ENCODE peak calls at places on chromosomes 3 and 15, in nine cellular contexts. P, Z, X, R, I, S, F, K and C are unnamed samples.

GRCh38 chr15:66171891-66172290 is 81.7 kb downstream of the MEGF11 start:
- DNase-seq in P (no peak), Z (no peak), X (peak; percentile 47), R (no peak), I (no peak), S (no peak), F (no peak), K (no peak), C (no peak)

GRCh38 chr3:25460751-25461150 is 32.7 kb downstream of the RARB start:
- DNase-seq in P (no peak), Z (no peak), X (no peak), R (no peak), I (no peak), S (no peak), F (no peak), K (no peak), C (no peak)

GRCh38 chr15:79492065-79492464 is 59.9 kb downstream of the MINAR1 start:
- DNase-seq in P (no peak), Z (no peak), X (no peak), R (no peak), I (no peak), S (no peak), F (no peak), K (no peak), C (no peak)

GRCh38 chr15:101521563-101521962 is 32.1 kb upstream of the PCSK6 start:
- DNase-seq in P (no peak), Z (no peak), X (no peak), R (no peak), I (no peak), S (no peak), F (no peak), K (no peak), C (no peak)

GRCh38 chr3:141387446-141388030 is 19.2 kb downstream of the ZBTB38 start:
- DNase-seq in P (no peak), Z (no peak), X (no peak), R (no peak), I (no peak), S (no peak), F (no peak), K (no peak), C (no peak)

GRCh38 chr15:74383695-74384565 is 16.5 kb upstream of the CYP11A1 start:
- DNase-seq in P (no peak), Z (peak; percentile 44), X (peak; percentile 37), R (no peak), I (no peak), S (no peak), F (no peak), K (peak; percentile 33), C (peak; percentile 78)

GRCh38 chr3:62817678-62818077 is 57.5 kb downstream of the CADPS start:
- DNase-seq in P (no peak), Z (no peak), X (no peak), R (no peak), I (no peak), S (no peak), F (no peak), K (no peak), C (no peak)

GRCh38 chr3:53525765-53526761 is 31.7 kb downstream of the CACNA1D start:
- DNase-seq in P (peak; percentile 79), Z (no peak), X (no peak), R (peak; percentile 36), I (no peak), S (no peak), F (no peak), K (no peak), C (no peak)

GRCh38 chr3:177733936-177734335 is 536.7 kb upstream of the TBL1XR1 start:
- DNase-seq in P (no peak), Z (no peak), X (no peak), R (no peak), I (no peak), S (no peak), F (no peak), K (no peak), C (no peak)

GRCh38 chr3:119304201-119304713 is 10.1 kb downstream of the ARHGAP31 start:
- DNase-seq in P (no peak), Z (no peak), X (no peak), R (no peak), I (no peak), S (no peak), F (no peak), K (peak; percentile 9), C (no peak)

GRCh38 chr3:57555738-57556458 is at the start of gene PDE12:
- DNase-seq in P (peak; percentile 84), Z (peak; percentile 86), X (peak; percentile 91), R (peak; percentile 91), I (peak; percentile 37), S (peak; percentile 89), F (peak; percentile 84), K (peak; percentile 93), C (peak; percentile 90)
- TF ChIP-seq POLR2A in P (peak; percentile 56), Z (no peak), X (peak; percentile 84), R (peak; percentile 79), I (peak; percentile 17), S (peak; percentile 60), F (peak; percentile 46), K (peak; percentile 51), C (peak; percentile 68)

GRCh38 chr3:18987862-18988447 is 160.4 kb upstream of the KCNH8 start:
- DNase-seq in P (no peak), Z (peak; percentile 27), X (no peak), R (peak; percentile 13), I (no peak), S (no peak), F (no peak), K (no peak), C (no peak)
- H3K4me1 ChIP-seq in P (no peaks in the 10 kb centered on the region), Z (peaks cover 18% of the 10 kb centered on the region), X (no peaks in the 10 kb centered on the region), R (no peaks in the 10 kb centered on the region), I (no peaks in the 10 kb centered on the region), S (no peaks in the 10 kb centered on the region), F (no peaks in the 10 kb centered on the region), K (no peaks in the 10 kb centered on the region), C (no peaks in the 10 kb centered on the region)

DNA sequence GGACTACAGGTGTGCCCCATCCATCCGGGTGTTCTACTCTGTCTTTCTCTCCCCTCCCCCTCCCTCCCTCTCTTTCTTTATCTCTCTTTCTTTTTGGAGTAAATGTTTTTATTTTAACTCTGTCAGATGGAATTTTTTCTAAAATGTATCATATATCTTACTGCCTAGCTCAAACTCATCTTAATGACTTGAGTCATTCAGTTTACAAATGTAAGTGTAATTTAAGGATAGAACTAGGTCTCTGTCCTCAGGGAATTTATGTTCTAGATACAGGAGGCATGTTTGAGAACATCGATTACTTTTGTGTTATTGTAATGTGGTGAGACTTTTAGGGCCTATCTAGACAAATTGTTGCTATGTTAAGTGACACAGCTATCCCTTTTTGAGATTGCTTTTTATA is 3.5 kb downstream of the TBC1D23 start:
- DNase-seq in P (no peak), Z (no peak), X (no peak), R (no peak), I (no peak), S (no peak), F (no peak), K (no peak), C (no peak)
- H3K4me3 ChIP-seq in P (no peak overlapping the region), Z (no peak overlapping the region), X (no peak overlapping the region), R (no peak overlapping the region), I (no peak overlapping the region), S (no peak overlapping the region), F (no peak overlapping the region), K (no peak overlapping the region), C (no peak overlapping the region)

DNA sequence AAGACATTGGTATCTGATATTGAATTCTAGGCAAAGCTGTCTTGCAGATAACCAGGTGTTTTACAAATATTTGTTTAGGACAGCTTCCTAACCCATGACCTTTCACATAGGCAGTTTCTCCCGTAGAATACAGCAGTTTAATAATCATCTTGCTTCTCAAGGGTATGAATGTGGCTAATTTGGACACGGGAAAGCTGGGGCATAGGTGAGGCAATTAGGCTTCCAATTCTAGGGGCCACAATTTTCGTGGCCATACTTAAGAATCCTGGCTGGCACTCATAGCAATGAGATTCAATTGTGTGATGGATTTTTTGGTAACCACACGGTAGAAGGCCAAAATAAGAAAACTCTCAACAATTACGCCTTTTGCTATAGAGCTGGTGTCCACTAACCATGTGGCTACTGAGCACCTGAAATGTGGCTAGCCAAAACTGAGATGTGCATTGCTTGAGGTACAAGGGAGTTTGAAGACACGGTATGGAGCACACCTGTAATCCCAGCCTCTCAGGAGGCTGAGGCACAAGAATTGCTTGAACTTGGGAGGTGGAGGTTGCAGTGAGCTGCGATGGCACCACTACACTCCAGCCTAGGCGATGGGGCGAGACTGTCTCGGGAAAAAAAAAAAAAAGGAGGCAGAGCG is 34.4 kb downstream of the TFRC start:
- DNase-seq in P (no peak), Z (no peak), X (no peak), R (no peak), I (no peak), S (no peak), F (no peak), K (no peak), C (no peak)
- TF ChIP-seq POLR2A in P (no peak), Z (no peak), X (no peak), R (no peak), I (no peak), S (no peak), F (no peak), K (no peak), C (no peak)

DNA sequence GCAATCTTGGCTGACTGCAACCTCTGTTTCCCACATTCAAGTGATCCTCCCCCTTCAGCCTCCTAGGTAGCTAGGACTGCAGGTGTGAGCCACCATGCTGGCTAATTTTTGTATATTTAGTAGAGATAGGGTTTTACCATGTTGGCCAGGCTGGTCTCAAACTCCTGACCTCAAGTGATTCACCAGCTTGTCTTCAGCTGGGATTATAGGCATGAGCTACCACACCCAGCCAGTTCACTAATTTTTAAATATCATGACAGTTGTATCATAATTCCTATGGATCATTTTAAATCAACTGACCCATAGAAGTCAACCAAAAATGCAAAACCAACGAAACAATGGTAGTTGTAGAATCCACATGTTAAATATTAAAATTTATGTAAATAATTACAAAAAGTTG is 35.1 kb downstream of the RAF1 start:
- DNase-seq in P (no peak), Z (no peak), X (no peak), R (no peak), I (no peak), S (no peak), F (no peak), K (no peak), C (no peak)
- H3K4me1 ChIP-seq in P (no peaks in the 10 kb centered on the region), Z (peaks cover 88% of the 10 kb centered on the region), X (peaks cover 35% of the 10 kb centered on the region), R (peaks cover 67% of the 10 kb centered on the region), I (no peaks in the 10 kb centered on the region), S (peaks cover 17% of the 10 kb centered on the region), F (peaks cover 13% of the 10 kb centered on the region), K (peaks cover 7% of the 10 kb centered on the region), C (peaks cover 4% of the 10 kb centered on the region)

GRCh38 chr15:40957041-40957555 is 3.8 kb downstream of the CHAC1 start:
- DNase-seq in P (no peak), Z (no peak), X (no peak), R (no peak), I (no peak), S (no peak), F (no peak), K (no peak), C (no peak)

GRCh38 chr15:40953713-40954074 is 423 bp downstream of the CHAC1 start:
- DNase-seq in P (no peak), Z (no peak), X (no peak), R (no peak), I (no peak), S (no peak), F (no peak), K (no peak), C (no peak)

GRCh38 chr15:40955930-40956542 is 2.8 kb downstream of the CHAC1 start:
- DNase-seq in P (no peak), Z (no peak), X (no peak), R (peak; percentile 14), I (no peak), S (no peak), F (peak; percentile 40), K (no peak), C (no peak)

GRCh38 chr15:40956543-40956982 is 3.3 kb downstream of the CHAC1 start:
- DNase-seq in P (no peak), Z (no peak), X (no peak), R (peak; percentile 10), I (no peak), S (no peak), F (no peak), K (no peak), C (no peak)

GRCh38 chr15:40955141-40955903 is 2.1 kb downstream of the CHAC1 start:
- DNase-seq in P (no peak), Z (no peak), X (no peak), R (no peak), I (no peak), S (no peak), F (no peak), K (no peak), C (no peak)
- H3K4me3 ChIP-seq in P (no peak overlapping the region), Z (peak overlapping the region; percentile 18), X (no peak overlapping the region), R (no peak overlapping the region), I (no peak overlapping the region), S (no peak overlapping the region), F (no peak overlapping the region), K (peak overlapping the region; percentile 94), C (no peak overlapping the region)